ENCODE peak calls at places on chromosomes 4 and X, in five cellular contexts. J is H9, A is trophoblast cell, E is H1, P is mesenchymal stem cell. H is an unnamed sample.

GRCh38 chr4:154779362-154779947 is 1.6 kb upstream of the RBM46 start:
- DNase-seq in J (no peak), A (no peak), E (no peak), P (peak; percentile 5), H (peak; percentile 0)

GRCh38 chrX:30308263-30309138 is 689 bp downstream of the NR0B1 start:
- DNase-seq in J (peak; percentile 60), A (no peak), E (peak; percentile 52), P (peak; percentile 24), H (peak; percentile 9)

GRCh38 chr4:27791640-27792039 is 931.0 kb downstream of the STIM2 start:
- DNase-seq in J (no peak), A (no peak), E (no peak), P (peak; percentile 57), H (no peak)

GRCh38 chrX:124280294-124280902 is 52.1 kb upstream of the TEX13D start:
- DNase-seq in J (no peak), A (no peak), E (no peak), P (no peak), H (no peak)

GRCh38 chrX:27987862-27988646 is 6.8 kb upstream of the DCAF8L1 start:
- DNase-seq in J (no peak), A (no peak), E (no peak), P (no peak), H (no peak)

GRCh38 chr4:132299866-132300265 is 849.2 kb upstream of the PCDH10 start:
- DNase-seq in J (no peak), A (no peak), E (no peak), P (no peak), H (no peak)

GRCh38 chrX:23195097-23195496 is 139.6 kb upstream of the PTCHD1 start:
- DNase-seq in J (no peak), A (peak; percentile 19), E (no peak), P (no peak), H (no peak)

GRCh38 chrX:41421071-41421729 is 25.9 kb upstream of the NYX start:
- DNase-seq in J (no peak), A (no peak), E (no peak), P (no peak), H (no peak)

GRCh38 chr4:128769011-128769410 is 40.5 kb upstream of the JADE1 start:
- DNase-seq in J (no peak), A (no peak), E (no peak), P (no peak), H (no peak)

GRCh38 chrX:109600114-109600710 is 24.8 kb downstream of the KCNE5 start:
- DNase-seq in J (peak; percentile 40), A (no peak), E (peak; percentile 45), P (peak; percentile 6), H (no peak)

DNA sequence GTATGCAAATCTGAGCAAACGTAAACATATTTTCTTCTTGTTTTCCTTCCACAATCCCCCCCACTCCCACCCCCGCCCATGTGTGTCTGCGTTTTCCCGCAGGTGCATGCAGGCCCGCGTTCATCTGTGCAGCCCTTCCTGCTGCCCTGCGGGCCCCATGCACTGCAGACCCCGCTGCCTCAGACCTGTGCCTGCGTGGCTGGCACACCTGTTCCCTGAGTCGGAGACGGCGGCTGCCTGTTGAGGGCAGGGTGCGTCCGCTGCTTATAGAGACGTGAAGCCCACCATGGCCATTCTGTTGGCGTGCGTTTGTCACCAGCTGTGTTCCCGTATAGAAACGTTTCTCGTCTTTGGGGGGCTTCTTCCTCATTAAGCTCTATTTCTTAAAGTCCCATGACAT is 51.5 kb downstream of the PCGF3 start:
- DNase-seq in J (no peak), A (no peak), E (no peak), P (no peak), H (no peak)
- H2BK12ac ChIP-seq in J (no peak overlapping the region), A (no peak overlapping the region), E (no peak overlapping the region), P (no peak overlapping the region), H (no peak overlapping the region)

DNA sequence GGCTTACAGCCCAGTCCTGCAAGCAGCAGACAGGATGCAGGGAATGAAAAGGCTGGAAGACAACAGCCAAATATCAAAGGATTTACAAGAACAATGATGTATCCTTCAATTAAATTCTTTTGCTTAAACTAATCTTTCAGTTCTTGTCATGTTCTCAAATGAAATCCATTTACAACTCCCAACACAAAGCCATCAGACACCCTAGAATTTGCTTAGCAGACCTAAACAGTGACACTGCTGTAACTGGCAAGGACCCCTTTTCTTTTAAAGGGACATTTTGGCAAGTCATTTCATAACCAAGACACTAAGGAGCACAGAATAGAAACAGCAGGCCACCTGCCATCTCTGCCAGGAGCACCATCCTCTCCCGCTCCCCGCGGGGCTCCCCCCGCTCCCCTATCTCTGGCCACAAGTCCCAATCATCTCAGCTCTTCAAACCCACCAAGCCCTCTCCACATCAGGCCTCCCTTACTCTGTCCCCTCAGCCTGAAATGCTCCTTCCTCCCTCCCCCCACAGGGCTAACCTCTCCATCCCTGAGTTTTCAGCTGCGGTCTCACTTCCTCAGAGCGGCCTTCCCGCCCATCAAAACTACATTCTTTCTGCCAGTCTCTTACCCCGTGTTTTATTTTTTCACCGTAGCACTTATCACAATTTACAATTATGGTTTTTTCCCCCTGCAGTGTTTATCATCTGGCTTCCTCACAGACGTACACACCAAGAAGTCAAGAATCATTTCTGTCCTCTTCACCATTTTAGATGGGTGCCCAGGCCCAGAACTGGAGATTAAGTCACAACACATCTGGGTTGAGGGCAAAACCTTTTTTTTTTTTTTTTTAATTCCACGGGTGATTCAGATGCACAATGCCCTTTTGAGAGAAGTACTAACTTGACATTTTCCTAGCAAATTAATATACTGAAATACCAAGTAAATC is 45.8 kb downstream of the TSPAN5 start:
- DNase-seq in J (peak; percentile 34), A (no peak), E (no peak), P (no peak), H (no peak)
- H4K91ac ChIP-seq in J (no peak overlapping the region), A (no peak overlapping the region), E (no peak overlapping the region), P (no peak overlapping the region), H (no peak overlapping the region)

GRCh38 chrX:19122641-19123009 is 357 bp upstream of the ADGRG2 start:
- DNase-seq in J (no peak), A (no peak), E (peak; percentile 45), P (no peak), H (no peak)

GRCh38 chrX:19121466-19121865 is 802 bp downstream of the ADGRG2 start:
- DNase-seq in J (no peak), A (no peak), E (no peak), P (no peak), H (no peak)

GRCh38 chrX:19127649-19128168 is 5.4 kb upstream of the ADGRG2 start:
- DNase-seq in J (no peak), A (no peak), E (no peak), P (no peak), H (no peak)

GRCh38 chrX:19121898-19122640 is at the start of gene ADGRG2:
- DNase-seq in J (peak; percentile 37), A (no peak), E (peak; percentile 65), P (peak; percentile 8), H (peak; percentile 31)
- H2BK12ac ChIP-seq in J (no peak within 1 kb of the TSS), A (no peak within 1 kb of the TSS), E (no peak within 1 kb of the TSS), P (no peak within 1 kb of the TSS), H (no peak within 1 kb of the TSS)

DNA sequence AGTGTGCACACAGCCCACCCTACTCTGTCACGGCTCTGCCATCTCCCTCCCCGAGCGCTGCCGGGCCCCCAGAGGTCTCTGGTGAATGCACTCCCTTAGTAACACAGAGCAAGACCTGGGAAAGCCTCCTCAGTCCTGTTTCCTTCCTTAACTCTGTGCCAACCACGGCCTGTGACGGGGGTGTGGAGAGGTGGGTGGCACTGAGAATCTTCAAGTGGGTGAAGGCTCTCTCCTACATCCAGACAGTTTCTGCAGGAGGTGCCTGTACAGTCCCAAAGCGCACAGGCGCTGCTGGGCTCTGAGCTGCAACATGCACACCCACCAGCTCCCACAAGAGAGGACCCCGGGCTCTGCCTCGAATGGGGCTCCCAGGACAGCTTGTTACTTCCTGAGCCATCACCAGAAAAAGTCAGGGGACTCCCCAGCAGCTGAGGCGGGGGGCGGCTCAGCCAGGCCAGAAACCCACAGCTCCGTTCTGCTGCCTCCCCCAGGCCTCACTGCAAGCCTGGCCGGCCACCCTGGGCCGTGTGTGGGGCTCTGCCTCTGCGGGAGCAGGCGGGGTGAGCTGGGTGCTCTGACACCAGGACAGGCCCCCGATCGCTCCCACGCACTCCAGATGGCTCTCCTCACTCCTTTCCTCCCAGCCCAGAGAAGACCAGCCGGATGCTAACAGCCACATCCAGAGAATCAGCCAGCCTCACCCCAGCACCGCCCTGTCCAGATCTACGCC is 29.7 kb downstream of the FAM53A start:
- DNase-seq in J (no peak), A (no peak), E (no peak), P (no peak), H (no peak)
- H4K91ac ChIP-seq in J (no peak overlapping the region), A (no peak overlapping the region), E (no peak overlapping the region), P (no peak overlapping the region), H (no peak overlapping the region)

GRCh38 chr4:11765849-11766453 is 337.3 kb upstream of the HS3ST1 start:
- DNase-seq in J (peak; percentile 32), A (peak; percentile 5), E (no peak), P (peak; percentile 44), H (peak; percentile 33)

GRCh38 chr4:11774346-11774745 is 345.7 kb upstream of the HS3ST1 start:
- DNase-seq in J (no peak), A (no peak), E (no peak), P (no peak), H (no peak)

GRCh38 chr4:11769425-11769824 is 340.7 kb upstream of the HS3ST1 start:
- DNase-seq in J (no peak), A (no peak), E (no peak), P (peak; percentile 18), H (no peak)

GRCh38 chr4:11773798-11774197 is 345.1 kb upstream of the HS3ST1 start:
- DNase-seq in J (no peak), A (no peak), E (no peak), P (no peak), H (no peak)

GRCh38 chr4:11768251-11768972 is 339.7 kb upstream of the HS3ST1 start:
- DNase-seq in J (no peak), A (no peak), E (no peak), P (no peak), H (no peak)
- H2BK12ac ChIP-seq in J (no peak overlapping the region), A (no peak overlapping the region), E (no peak overlapping the region), P (no peak overlapping the region), H (no peak overlapping the region)

DNA sequence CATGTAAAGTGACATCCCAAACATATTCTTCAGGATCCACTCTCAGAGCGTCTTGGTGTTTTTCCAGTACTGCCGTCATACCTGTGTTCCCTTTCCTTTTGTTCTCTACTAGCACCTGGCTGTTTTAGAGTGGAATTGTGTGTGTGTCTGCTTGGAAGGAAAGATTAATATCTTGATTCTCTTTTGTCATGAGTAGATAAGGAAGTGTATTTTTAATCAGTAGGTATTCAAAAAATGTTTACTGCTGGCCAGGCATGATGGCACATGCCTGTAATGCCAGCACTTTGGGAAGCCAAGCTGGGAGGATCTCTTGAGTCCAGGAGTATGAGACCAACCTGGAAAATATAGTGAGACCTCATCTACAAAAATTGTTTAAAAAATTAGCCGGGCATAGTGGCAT is 198.8 kb downstream of the CBR4 start:
- DNase-seq in J (no peak), A (peak; percentile 70), E (no peak), P (no peak), H (no peak)
- H4K91ac ChIP-seq in J (no peak overlapping the region), A (peak overlapping the region; percentile 63), E (no peak overlapping the region), P (no peak overlapping the region), H (no peak overlapping the region)

GRCh38 chr4:153571006-153571545 is 104.9 kb downstream of the TMEM131L start:
- DNase-seq in J (no peak), A (peak; percentile 55), E (no peak), P (no peak), H (no peak)
- H2BK12ac ChIP-seq in J (no peak overlapping the region), A (no peak overlapping the region), E (no peak overlapping the region), P (no peak overlapping the region), H (no peak overlapping the region)